ENCODE peak calls at places on chromosome 13, in six cellular contexts. E, R, C, A, M and B are unnamed samples.

GRCh38 chr13:55963934-55964333 is 1176.8 kb upstream of the PRR20A start:
- DNase-seq in E (no peak), R (no peak), C (no peak), A (no peak), M (no peak), B (no peak)

GRCh38 chr13:44801990-44802389 is 187.3 kb downstream of the NUFIP1 start:
- DNase-seq in E (no peak), R (no peak), C (no peak), A (no peak), M (no peak), B (no peak)

GRCh38 chr13:106520205-106521004 is 15.1 kb downstream of the EFNB2 start:
- DNase-seq in E (no peak), R (no peak), C (no peak), A (no peak), M (no peak), B (no peak)

GRCh38 chr13:41707192-41707858 is 250.0 kb downstream of the RGCC start:
- DNase-seq in E (no peak), R (no peak), C (no peak), A (no peak), M (no peak), B (no peak)

GRCh38 chr13:81639984-81640582 is 1299.2 kb upstream of the SPRY2 start:
- DNase-seq in E (no peak), R (no peak), C (no peak), A (no peak), M (no peak), B (no peak)

GRCh38 chr13:99862243-99862642 is 109.3 kb downstream of the ZIC5 start:
- DNase-seq in E (no peak), R (no peak), C (no peak), A (no peak), M (no peak), B (no peak)

GRCh38 chr13:44259045-44260042 is 114.3 kb upstream of the SERP2 start:
- DNase-seq in E (peak), R (no peak), C (peak), A (no peak), M (no peak), B (peak)

GRCh38 chr13:23909606-23910005 is 12.3 kb upstream of the C1QTNF9B start:
- DNase-seq in E (no peak), R (no peak), C (no peak), A (no peak), M (no peak), B (no peak)

GRCh38 chr13:77029436-77029835 is 2.5 kb upstream of the FBXL3 start:
- DNase-seq in E (no peak), R (no peak), C (no peak), A (no peak), M (no peak), B (no peak)

GRCh38 chr13:99505814-99506269 is 4.6 kb downstream of the TM9SF2 start:
- DNase-seq in E (no peak), R (no peak), C (no peak), A (no peak), M (no peak), B (no peak)

GRCh38 chr13:112771877-112772538 is 82.2 kb downstream of the ATP11A start:
- DNase-seq in E (no peak), R (no peak), C (no peak), A (no peak), M (no peak), B (no peak)

GRCh38 chr13:109256866-109257760 is 529.3 kb downstream of the IRS2 start:
- DNase-seq in E (no peak), R (no peak), C (no peak), A (no peak), M (peak), B (peak)

GRCh38 chr13:46100191-46100877 is 4.5 kb downstream of the CPB2 start:
- DNase-seq in E (no peak), R (no peak), C (no peak), A (no peak), M (no peak), B (no peak)

GRCh38 chr13:74173822-74174221 is 39.6 kb upstream of the KLF12 start:
- DNase-seq in E (no peak), R (no peak), C (no peak), A (no peak), M (no peak), B (no peak)

GRCh38 chr13:40336228-40337221 is 329.9 kb downstream of the FOXO1 start:
- DNase-seq in E (no peak), R (no peak), C (no peak), A (no peak), M (no peak), B (no peak)

GRCh38 chr13:39602277-39602613 is 748 bp downstream of the LHFPL6 start:
- DNase-seq in E (no peak), R (no peak), C (peak), A (no peak), M (no peak), B (no peak)

GRCh38 chr13:39597828-39598227 is 5.2 kb downstream of the LHFPL6 start:
- DNase-seq in E (no peak), R (no peak), C (no peak), A (no peak), M (no peak), B (no peak)

GRCh38 chr13:22001336-22001735 is 330.5 kb downstream of the FGF9 start:
- DNase-seq in E (peak), R (no peak), C (no peak), A (no peak), M (no peak), B (no peak)

GRCh38 chr13:81394605-81395004 is 1053.7 kb upstream of the SPRY2 start:
- DNase-seq in E (no peak), R (no peak), C (no peak), A (no peak), M (no peak), B (no peak)

GRCh38 chr13:52599853-52600603 is 42.2 kb upstream of the HNRNPA1L2 start:
- DNase-seq in E (no peak), R (peak), C (peak), A (peak), M (peak), B (no peak)